ENCODE peak calls at places on chromosome 18, in ten cellular contexts. B is stromal cell of bone marrow; F is OCI-LY7; Q is fibroblast of gingiva; O is activated effector memory CD4-positive, alpha-beta T cell treated with Interleukin-2 at 50 U/mL for 16 hours; C is astrocyte of the spinal cord; Z is stimulated activated CD4-positive, alpha-beta T cell treated with anti-CD3 and anti-CD28 coated beads, Interleukin-4, amount 100 ng/mL, for 48 hours; X is CD8-positive, alpha-beta T cell; E is astrocyte of the cerebellum; Y is MM.1S. W is an unnamed sample.
A peak's percentile ranks its signal among the peaks of the same experiment; 100 is the strongest.

GRCh38 chr18:47604041-47604440 is 326.4 kb downstream of the SMAD2 start:
- DNase-seq in F (no peak), Q (no peak), B (no peak), Y (no peak), O (no peak), Z (no peak), E (no peak), C (no peak), X (no peak), W (no peak)

GRCh38 chr18:7059276-7059675 is 58.3 kb downstream of the LAMA1 start:
- DNase-seq in B (no peak), X (no peak), Z (no peak), C (no peak), O (no peak), Y (no peak), Q (no peak), E (no peak), F (no peak), W (no peak)

GRCh38 chr18:78737006-78737915 is 242.4 kb upstream of the SALL3 start:
- DNase-seq in Z (no peak), Q (no peak), X (no peak), C (no peak), E (no peak), Y (no peak), O (no peak), F (no peak), B (no peak), W (no peak)

GRCh38 chr18:48540329-48541025 is 1.6 kb downstream of the CTIF start:
- DNase-seq in B (no peak), F (no peak), Z (peak; percentile 27), E (no peak), Y (peak; percentile 64), X (no peak), O (peak; percentile 27), C (peak; percentile 62), Q (peak; percentile 58), W (peak; percentile 28)

GRCh38 chr18:72811047-72811446 is 56.7 kb downstream of the NETO1 start:
- DNase-seq in C (no peak), X (no peak), E (no peak), F (no peak), Z (no peak), Q (no peak), B (no peak), Y (no peak), O (no peak), W (no peak)

GRCh38 chr18:79684283-79684631 is 4.7 kb downstream of the CTDP1 start:
- DNase-seq in F (no peak), C (no peak), B (no peak), Q (no peak), Y (no peak), O (no peak), X (peak; percentile 21), E (no peak), Z (no peak), W (no peak)

GRCh38 chr18:8841781-8842485 is 136.6 kb downstream of the MTCL1 start:
- DNase-seq in B (no peak), Z (no peak), Y (no peak), O (no peak), F (no peak), C (no peak), E (no peak), X (no peak), Q (no peak), W (no peak)

GRCh38 chr18:70376914-70377258 is 88.0 kb downstream of the SOCS6 start:
- DNase-seq in Y (no peak), F (no peak), Q (no peak), E (no peak), C (no peak), B (no peak), O (no peak), Z (no peak), X (no peak), W (no peak)

GRCh38 chr18:49591271-49591670 is 29.4 kb downstream of the LIPG start:
- DNase-seq in X (no peak), C (no peak), Z (no peak), F (no peak), O (no peak), Q (no peak), B (no peak), E (no peak), Y (no peak), W (no peak)

GRCh38 chr18:23689031-23689615 is at the start of gene LAMA3:
- DNase-seq in C (peak; percentile 28), O (peak; percentile 16), E (no peak), Q (peak; percentile 37), Y (peak; percentile 24), Z (no peak), B (peak; percentile 51), F (no peak), X (no peak), W (peak; percentile 7)

GRCh38 chr18:12296457-12296856 is 11.6 kb upstream of the TUBB6 start:
- DNase-seq in X (no peak), Y (no peak), E (no peak), F (no peak), B (no peak), Q (no peak), C (no peak), O (no peak), Z (no peak), W (no peak)

GRCh38 chr18:47882641-47883040 is 47.8 kb downstream of the SMAD2 start:
- DNase-seq in Q (peak; percentile 73), E (no peak), F (no peak), X (no peak), Z (no peak), B (peak; percentile 6), C (peak; percentile 9), Y (no peak), O (no peak), W (no peak)

GRCh38 chr18:5073026-5073944 is 123.8 kb downstream of the AKAIN1 start:
- DNase-seq in B (peak; percentile 13), Y (peak; percentile 34), E (no peak), C (peak; percentile 2), F (peak; percentile 50), Z (no peak), O (no peak), Q (no peak), X (no peak), W (peak; percentile 67)

GRCh38 chr18:46469186-46469915 is 187.7 kb downstream of the LOXHD1 start:
- DNase-seq in X (no peak), Y (no peak), O (no peak), E (peak; percentile 78), B (no peak), F (no peak), C (peak; percentile 53), Q (peak; percentile 42), Z (no peak), W (no peak)

GRCh38 chr18:53850918-53851317 is 373.6 kb downstream of the MBD2 start:
- DNase-seq in F (no peak), X (no peak), B (no peak), Z (no peak), Q (no peak), C (no peak), E (no peak), Y (no peak), O (no peak), W (no peak)

GRCh38 chr18:27184115-27185024 is 738 bp downstream of the CHST9 start:
- DNase-seq in Y (peak; percentile 18), B (no peak), O (no peak), Z (no peak), Q (no peak), F (no peak), C (no peak), E (no peak), X (no peak), W (no peak)

GRCh38 chr18:24322594-24323136 is 75.0 kb downstream of the OSBPL1A start:
- DNase-seq in E (peak; percentile 31), C (peak; percentile 41), F (no peak), Y (no peak), X (no peak), Z (no peak), O (no peak), B (peak; percentile 38), Q (peak; percentile 34), W (no peak)

GRCh38 chr18:10078053-10078452 is 164.2 kb downstream of the VAPA start:
- DNase-seq in O (no peak), E (no peak), X (no peak), Q (no peak), Z (no peak), B (no peak), C (no peak), Y (no peak), F (no peak), W (no peak)

GRCh38 chr18:7840445-7840844 is 273.3 kb downstream of the PTPRM start:
- DNase-seq in C (no peak), B (no peak), Q (no peak), E (no peak), F (no peak), O (no peak), X (no peak), Y (no peak), Z (no peak), W (peak; percentile 37)

GRCh38 chr18:58848685-58849084 is 16.0 kb upstream of the ZNF532 start:
- DNase-seq in O (no peak), X (no peak), Z (no peak), F (no peak), E (no peak), Y (no peak), Q (no peak), B (no peak), C (no peak), W (no peak)

GRCh38 chr18:49566217-49566616 is 4.4 kb downstream of the LIPG start:
- DNase-seq in B (no peak), E (no peak), Z (no peak), F (no peak), Y (no peak), Q (no peak), C (no peak), O (no peak), X (no peak), W (no peak)

GRCh38 chr18:76405761-76406356 is 89.2 kb downstream of the ZNF516 start:
- DNase-seq in F (no peak), E (no peak), X (no peak), Z (no peak), O (peak; percentile 22), Y (peak; percentile 43), C (no peak), B (no peak), Q (peak; percentile 59), W (peak; percentile 56)

GRCh38 chr18:27605107-27605834 is 420.2 kb upstream of the CHST9 start:
- DNase-seq in O (no peak), X (no peak), B (peak; percentile 59), Z (peak; percentile 4), F (peak; percentile 57), C (peak; percentile 82), E (peak; percentile 80), Y (peak; percentile 45), Q (peak; percentile 59), W (peak; percentile 80)

GRCh38 chr18:49843131-49843530 is 29.8 kb upstream of the ACAA2 start:
- DNase-seq in O (no peak), Y (no peak), C (no peak), E (no peak), Z (no peak), B (no peak), F (no peak), X (no peak), Q (no peak), W (no peak)

GRCh38 chr18:64287926-64288325 is 139.0 kb upstream of the LINC00305 start:
- DNase-seq in E (no peak), Z (no peak), B (no peak), C (no peak), F (no peak), Q (no peak), Y (no peak), O (no peak), X (no peak), W (no peak)

GRCh38 chr18:49862656-49863385 is 49.5 kb upstream of the ACAA2 start:
- DNase-seq in Y (no peak), O (no peak), B (no peak), Q (no peak), E (no peak), C (no peak), X (no peak), F (no peak), Z (no peak), W (no peak)

GRCh38 chr18:57767259-57768050 is 35.7 kb downstream of the ATP8B1 start:
- DNase-seq in E (no peak), X (no peak), Q (peak; percentile 31), C (no peak), F (no peak), B (peak; percentile 14), O (no peak), Z (no peak), Y (no peak), W (no peak)

GRCh38 chr18:45774065-45774521 is 50.1 kb downstream of the SLC14A1 start:
- DNase-seq in Q (no peak), X (no peak), F (no peak), C (peak; percentile 63), Y (no peak), B (no peak), O (no peak), E (no peak), Z (no peak), W (no peak)

W was measured in Kasumi-1.